ENCODE peak calls at places on chromosomes 1 and 21, in nine cellular contexts. M, O, D, L, B, C, F, U and P are unnamed samples.

GRCh38 chr21:38985423-38986378 is 180.0 kb downstream of the ETS2 start:
- DNase-seq in M (peak), O (peak), D (peak), L (peak), B (peak), C (no peak), F (peak), U (no peak), P (no peak)

GRCh38 chr21:34122047-34122446 is 48.7 kb downstream of the MRPS6 start:
- DNase-seq in M (no peak), O (no peak), D (no peak), L (peak), B (no peak), C (no peak), F (no peak), U (no peak), P (no peak)

GRCh38 chr1:170634293-170634692 is 29.6 kb upstream of the PRRX1 start:
- DNase-seq in M (no peak), O (no peak), D (no peak), L (no peak), B (no peak), C (no peak), F (no peak), U (no peak), P (no peak)

GRCh38 chr1:208309771-208310170 is 65.6 kb upstream of the PLXNA2 start:
- DNase-seq in M (no peak), O (no peak), D (no peak), L (no peak), B (no peak), C (no peak), F (no peak), U (no peak), P (no peak)

GRCh38 chr1:179021873-179022272 is 3.8 kb upstream of the FAM20B start:
- DNase-seq in M (no peak), O (peak), D (peak), L (no peak), B (no peak), C (no peak), F (no peak), U (no peak), P (no peak)

GRCh38 chr1:117416546-117417117 is 49.4 kb downstream of the MAN1A2 start:
- DNase-seq in M (no peak), O (no peak), D (peak), L (no peak), B (no peak), C (no peak), F (no peak), U (no peak), P (no peak)

GRCh38 chr1:68218485-68218884 is 13.8 kb downstream of the WLS start:
- DNase-seq in M (no peak), O (no peak), D (no peak), L (no peak), B (no peak), C (no peak), F (no peak), U (no peak), P (no peak)

GRCh38 chr1:21638531-21639341 is 30.4 kb downstream of the RAP1GAP start:
- DNase-seq in M (no peak), O (no peak), D (no peak), L (no peak), B (no peak), C (peak), F (no peak), U (no peak), P (no peak)

GRCh38 chr1:29801561-29801973 is 565.2 kb downstream of the PTPRU start:
- DNase-seq in M (no peak), O (no peak), D (no peak), L (no peak), B (no peak), C (no peak), F (no peak), U (no peak), P (no peak)

GRCh38 chr1:25641931-25642611 is 25.5 kb downstream of the MAN1C1 start:
- DNase-seq in M (no peak), O (no peak), D (no peak), L (no peak), B (no peak), C (no peak), F (no peak), U (peak), P (peak)

GRCh38 chr1:79161077-79161476 is 154.5 kb upstream of the ADGRL4 start:
- DNase-seq in M (no peak), O (no peak), D (no peak), L (no peak), B (no peak), C (no peak), F (no peak), U (no peak), P (no peak)

GRCh38 chr1:187641463-187641862 is 812.7 kb downstream of the PLA2G4A start:
- DNase-seq in M (no peak), O (peak), D (no peak), L (no peak), B (no peak), C (no peak), F (no peak), U (no peak), P (no peak)

GRCh38 chr1:17346046-17346789 is 25.8 kb upstream of the PADI6 start:
- DNase-seq in M (no peak), O (no peak), D (no peak), L (no peak), B (no peak), C (no peak), F (no peak), U (no peak), P (no peak)

GRCh38 chr1:159924025-159924790 is 1.1 kb downstream of the TAGLN2 start:
- DNase-seq in M (peak), O (peak), D (peak), L (peak), B (peak), C (peak), F (peak), U (no peak), P (no peak)

GRCh38 chr1:203034422-203035110 is 8.3 kb downstream of the PPFIA4 start:
- DNase-seq in M (no peak), O (no peak), D (no peak), L (no peak), B (no peak), C (no peak), F (peak), U (peak), P (peak)

GRCh38 chr1:147892216-147892615 is 10.4 kb upstream of the GJA8 start:
- DNase-seq in M (no peak), O (peak), D (no peak), L (peak), B (no peak), C (no peak), F (no peak), U (no peak), P (no peak)

GRCh38 chr1:204714861-204715511 is 29.4 kb upstream of the LRRN2 start:
- DNase-seq in M (no peak), O (no peak), D (peak), L (peak), B (no peak), C (no peak), F (no peak), U (no peak), P (no peak)

GRCh38 chr1:231493421-231494185 is 34.9 kb upstream of the TSNAX start:
- DNase-seq in M (no peak), O (no peak), D (peak), L (no peak), B (no peak), C (no peak), F (no peak), U (no peak), P (no peak)

GRCh38 chr1:62424412-62424811 is 12.4 kb upstream of the USP1 start:
- DNase-seq in M (no peak), O (no peak), D (no peak), L (no peak), B (no peak), C (no peak), F (no peak), U (no peak), P (no peak)

GRCh38 chr1:167016090-167016750 is 27.1 kb downstream of the MAEL start:
- DNase-seq in M (no peak), O (no peak), D (no peak), L (no peak), B (no peak), C (no peak), F (no peak), U (no peak), P (no peak)

GRCh38 chr1:29391362-29391880 is 155.1 kb downstream of the PTPRU start:
- DNase-seq in M (no peak), O (no peak), D (no peak), L (no peak), B (no peak), C (no peak), F (no peak), U (no peak), P (no peak)

GRCh38 chr1:220274122-220274855 is 2.0 kb upstream of the RAB3GAP2 start:
- DNase-seq in M (no peak), O (no peak), D (no peak), L (no peak), B (no peak), C (no peak), F (no peak), U (no peak), P (no peak)

GRCh38 chr1:71668059-71668458 is 587.2 kb upstream of the ZRANB2 start:
- DNase-seq in M (no peak), O (no peak), D (peak), L (no peak), B (no peak), C (no peak), F (no peak), U (peak), P (peak)

GRCh38 chr1:151612506-151613274 is 840 bp downstream of the SNX27 start:
- DNase-seq in M (peak), O (peak), D (peak), L (peak), B (peak), C (peak), F (peak), U (peak), P (peak)

GRCh38 chr1:16718908-16719533 is 21.3 kb upstream of the RNU1-4 start:
- DNase-seq in M (no peak), O (no peak), D (no peak), L (peak), B (no peak), C (no peak), F (peak), U (no peak), P (no peak)

GRCh38 chr1:176531036-176531435 is 68.1 kb downstream of the PAPPA2 start:
- DNase-seq in M (no peak), O (no peak), D (no peak), L (no peak), B (no peak), C (no peak), F (no peak), U (no peak), P (no peak)

GRCh38 chr1:2594001-2594640 is 7.5 kb downstream of the PRXL2B start:
- DNase-seq in M (no peak), O (peak), D (no peak), L (no peak), B (no peak), C (no peak), F (peak), U (no peak), P (no peak)

GRCh38 chr21:35508389-35508888 is 459.3 kb upstream of the RUNX1 start:
- DNase-seq in M (no peak), O (no peak), D (peak), L (peak), B (no peak), C (no peak), F (peak), U (no peak), P (no peak)

GRCh38 chr1:172276120-172276818 is 144.2 kb upstream of the C1orf105 start:
- DNase-seq in M (no peak), O (no peak), D (no peak), L (no peak), B (no peak), C (no peak), F (no peak), U (no peak), P (no peak)

GRCh38 chr1:43229831-43230780 is 39.7 kb upstream of the TMEM125 start:
- DNase-seq in M (no peak), O (no peak), D (no peak), L (no peak), B (no peak), C (no peak), F (peak), U (no peak), P (no peak)

GRCh38 chr1:30084909-30085571 is 638.3 kb downstream of the MATN1 start:
- DNase-seq in M (no peak), O (no peak), D (no peak), L (no peak), B (no peak), C (no peak), F (no peak), U (no peak), P (no peak)

GRCh38 chr1:212514056-212514614 is 81.4 kb downstream of the NENF start:
- DNase-seq in M (no peak), O (peak), D (peak), L (no peak), B (peak), C (no peak), F (peak), U (peak), P (peak)

GRCh38 chr1:97433520-97434175 is 487.2 kb downstream of the DPYD start:
- DNase-seq in M (no peak), O (no peak), D (no peak), L (no peak), B (no peak), C (no peak), F (no peak), U (no peak), P (no peak)

GRCh38 chr1:226062558-226063361 is at the start of gene H3-3A:
- DNase-seq in M (peak), O (peak), D (peak), L (peak), B (peak), C (peak), F (peak), U (peak), P (peak)

GRCh38 chr1:6743189-6744101 is 41.8 kb upstream of the CAMTA1 start:
- DNase-seq in M (peak), O (no peak), D (peak), L (peak), B (no peak), C (peak), F (peak), U (no peak), P (peak)

GRCh38 chr1:215888159-215888558 is 321.1 kb downstream of the KCTD3 start:
- DNase-seq in M (no peak), O (no peak), D (no peak), L (no peak), B (no peak), C (no peak), F (no peak), U (peak), P (peak)

GRCh38 chr1:211654838-211655787 is 20.3 kb downstream of the NEK2 start:
- DNase-seq in M (peak), O (peak), D (peak), L (peak), B (peak), C (peak), F (peak), U (peak), P (peak)